ENCODE peak calls at places on chromosomes 13 and 19, in four cellular contexts. B is activated CD4-positive, alpha-beta T cell treated with anti-CD3 and anti-CD28 coated beads, Interleukin-2, amount 50 U/mL, for 48 hours; J is T-helper 1 cell; X is cardiac muscle cell. G is an unnamed sample.

GRCh38 chr13:38819053-38819452 is 132.2 kb downstream of the FREM2 start:
- DNase-seq in B (no peak), X (no peak), J (no peak), G (no peak)

GRCh38 chr13:48977973-48978372 is 2.3 kb downstream of the FNDC3A start:
- DNase-seq in B (no peak), J (no peak), X (no peak), G (no peak)

GRCh38 chr19:5250127-5250659 is 90.4 kb downstream of the PTPRS start:
- DNase-seq in X (no peak), B (no peak), J (no peak), G (no peak)

GRCh38 chr19:40717880-40718773 is 1.2 kb downstream of the ITPKC start:
- DNase-seq in X (peak), B (no peak), J (no peak), G (no peak)

GRCh38 chr13:112032186-112032835 is 34.6 kb upstream of the SOX1 start:
- DNase-seq in B (no peak), X (no peak), J (no peak), G (no peak)

GRCh38 chr13:24274452-24274971 is 34.9 kb upstream of the C1QTNF9 start:
- DNase-seq in B (peak), J (peak), X (no peak), G (no peak)

GRCh38 chr19:13712767-13713201 is 51.5 kb upstream of the MRI1 start:
- DNase-seq in X (peak), B (no peak), J (no peak), G (no peak)

GRCh38 chr13:113665582-113666323 is 1.3 kb upstream of the GRK1 start:
- DNase-seq in B (no peak), J (no peak), X (no peak), G (no peak)

GRCh38 chr19:41537789-41538188 is 38.2 kb upstream of the CEACAM21 start:
- DNase-seq in J (no peak), X (no peak), B (no peak), G (no peak)

GRCh38 chr19:21110183-21110582 is 28.2 kb downstream of the ZNF714 start:
- DNase-seq in X (no peak), B (no peak), J (no peak), G (no peak)

GRCh38 chr13:48561461-48562224 is 28.8 kb upstream of the RCBTB2 start:
- DNase-seq in J (no peak), X (no peak), B (no peak), G (no peak)

GRCh38 chr13:74290324-74290773 is 156.1 kb upstream of the KLF12 start:
- DNase-seq in B (no peak), J (peak), X (peak), G (no peak)

GRCh38 chr19:10929402-10929794 is 787 bp downstream of the TIMM29 start:
- DNase-seq in B (no peak), X (no peak), J (no peak), G (no peak)

GRCh38 chr13:82878536-82878935 is 1003.7 kb downstream of the SLITRK1 start:
- DNase-seq in J (no peak), B (no peak), X (no peak), G (no peak)

GRCh38 chr19:19460761-19461265 is 54.5 kb downstream of the TSSK6 start:
- DNase-seq in B (peak), X (peak), J (peak), G (peak)

GRCh38 chr13:93867481-93867880 is 612.0 kb downstream of the DCT start:
- DNase-seq in X (no peak), B (no peak), J (no peak), G (no peak)

GRCh38 chr13:75877092-75877491 is 241.0 kb downstream of the LMO7 start:
- DNase-seq in J (no peak), X (no peak), B (no peak), G (no peak)

GRCh38 chr13:27813826-27814225 is 21.5 kb downstream of the GSX1 start:
- DNase-seq in J (no peak), B (no peak), X (no peak), G (no peak)

GRCh38 chr13:79385694-79386093 is 20.4 kb downstream of the RBM26 start:
- DNase-seq in X (no peak), B (peak), J (no peak), G (no peak)

GRCh38 chr19:12834976-12835757 is 788 bp upstream of the RTBDN start:
- DNase-seq in J (no peak), B (no peak), X (peak), G (no peak)

GRCh38 chr19:10339380-10339960 is at the start of gene ICAM3:
- DNase-seq in J (no peak), X (no peak), B (peak), G (peak)

GRCh38 chr13:72953391-72953960 is 105.3 kb upstream of the KLF5 start:
- DNase-seq in J (no peak), X (no peak), B (no peak), G (no peak)

GRCh38 chr13:62357887-62358645 is 942.4 kb upstream of the PCDH20 start:
- DNase-seq in B (no peak), X (peak), J (no peak), G (no peak)

GRCh38 chr19:53381376-53381775 is 13.6 kb upstream of the ZNF765 start:
- DNase-seq in B (no peak), X (no peak), J (no peak), G (no peak)

GRCh38 chr13:19860884-19861655 is 2.4 kb downstream of the ZMYM5 start:
- DNase-seq in X (no peak), B (peak), J (no peak), G (no peak)

GRCh38 chr13:44921931-44922758 is 67.1 kb downstream of the NUFIP1 start:
- DNase-seq in B (no peak), J (no peak), X (peak), G (no peak)

GRCh38 chr19:15101479-15102082 is 5.6 kb upstream of the SYDE1 start:
- DNase-seq in B (peak), X (peak), J (no peak), G (peak)

GRCh38 chr19:20162821-20163220 is 4.2 kb upstream of the ZNF486 start:
- DNase-seq in B (no peak), X (no peak), J (no peak), G (peak)

GRCh38 chr13:82136880-82137279 is 1745.4 kb downstream of the SLITRK1 start:
- DNase-seq in J (no peak), X (no peak), B (no peak), G (no peak)

GRCh38 chr19:6531956-6532243 is 1.1 kb downstream of the TNFSF9 start:
- DNase-seq in J (no peak), X (no peak), B (no peak), G (no peak)

GRCh38 chr19:3444695-3445234 is 35.6 kb downstream of the SMIM24 start:
- DNase-seq in J (no peak), B (no peak), X (no peak), G (no peak)

GRCh38 chr13:24272452-24273161 is 36.8 kb upstream of the C1QTNF9 start:
- DNase-seq in X (no peak), J (no peak), B (no peak), G (no peak)

GRCh38 chr19:45791744-45792481 is 732 bp downstream of the DMWD start:
- DNase-seq in X (no peak), J (no peak), B (peak), G (no peak)

GRCh38 chr13:26053418-26053980 is 1.7 kb upstream of the SHISA2 start:
- DNase-seq in B (no peak), J (no peak), X (no peak), G (no peak)

G was measured in KG1.